ENCODE peak calls at places on chromosomes 13 and 19, in six cellular contexts. K is tibial artery, J is myocyte, L is T follicular helper cell, A is coronary artery, Q is GM19239. R is an unnamed sample.

GRCh38 chr19:48858984-48859710 is 9.3 kb downstream of the PLEKHA4 start:
- DNase-seq in L (peak), K (no peak), A (no peak), J (no peak), Q (peak), R (peak)

GRCh38 chr19:3397266-3398022 is 31.1 kb downstream of the NFIC start:
- DNase-seq in A (no peak), Q (no peak), K (no peak), L (no peak), J (peak), R (no peak)

GRCh38 chr19:4014541-4015491 is 7.3 kb downstream of the PIAS4 start:
- DNase-seq in A (no peak), L (no peak), Q (no peak), K (no peak), J (no peak), R (no peak)

GRCh38 chr13:31722684-31723083 is 16.6 kb upstream of the RXFP2 start:
- DNase-seq in L (no peak), J (no peak), Q (no peak), K (no peak), A (no peak), R (no peak)

GRCh38 chr19:2455481-2456300 is 1.1 kb downstream of the LMNB2 start:
- DNase-seq in A (no peak), J (no peak), L (peak), K (no peak), Q (peak), R (peak)

GRCh38 chr19:720691-721160 is 12.0 kb downstream of the PALM start:
- DNase-seq in L (no peak), A (no peak), J (no peak), Q (no peak), K (no peak), R (no peak)

GRCh38 chr19:10270616-10271394 is at the start of gene ICAM1:
- DNase-seq in J (peak), Q (no peak), L (peak), K (peak), A (no peak), R (peak)

GRCh38 chr19:35478794-35479193 is 11.5 kb downstream of the KRTDAP start:
- DNase-seq in L (no peak), K (no peak), Q (no peak), J (no peak), A (no peak), R (no peak)

R was measured in stimulated activated effector memory CD8-positive, alpha-beta T cell treated with anti-CD3 and anti-CD28 coated beads, Interleukin-12 subunit alpha, Interleukin-12 subunit beta, amount 100 ng/mL, for 72 hours.